ENCODE peak calls at places on chromosomes 6 and 20, in six cellular contexts. K, D, M, E, O and U are unnamed samples.

GRCh38 chr20:25483431-25484132 is 76.1 kb downstream of the GINS1 start:
- DNase-seq in D (no peak), M (no peak), E (no peak), K (no peak), O (no peak), U (no peak)

GRCh38 chr6:55868910-55869479 is 6.4 kb downstream of the BMP5 start:
- DNase-seq in K (no peak), M (no peak), E (no peak), D (no peak), O (peak; percentile 9), U (no peak)

GRCh38 chr6:147506704-147507114 is 1.8 kb upstream of the SAMD5 start:
- DNase-seq in E (peak; percentile 91), D (no peak), O (peak; percentile 76), M (peak; percentile 81), K (peak; percentile 68), U (peak; percentile 76)

GRCh38 chr20:10040070-10040970 is 5.5 kb downstream of the ANKEF1 start:
- DNase-seq in O (peak; percentile 80), D (peak; percentile 42), K (no peak), E (no peak), M (no peak), U (no peak)

GRCh38 chr6:99253271-99253670 is 96.2 kb downstream of the FAXC start:
- DNase-seq in E (no peak), O (no peak), K (no peak), D (no peak), M (no peak), U (no peak)

GRCh38 chr20:51463560-51463959 is 79.0 kb downstream of the NFATC2 start:
- DNase-seq in D (no peak), O (no peak), M (no peak), E (no peak), K (no peak), U (no peak)

GRCh38 chr6:82072113-82072512 is 175.4 kb downstream of the IBTK start:
- DNase-seq in D (no peak), E (no peak), K (no peak), M (no peak), O (no peak), U (no peak)

GRCh38 chr20:63598479-63599395 is 24.7 kb upstream of the HELZ2 start:
- DNase-seq in K (no peak), O (no peak), E (no peak), M (no peak), D (no peak), U (no peak)

GRCh38 chr6:149484733-149485700 is at the start of gene ZC3H12D:
- DNase-seq in M (no peak), E (no peak), D (peak; percentile 75), O (peak; percentile 17), K (peak; percentile 83), U (peak; percentile 68)

GRCh38 chr6:114024746-114025145 is 53.8 kb upstream of the HDAC2 start:
- DNase-seq in K (no peak), M (no peak), E (no peak), O (no peak), D (no peak), U (no peak)

GRCh38 chr6:132725947-132726607 is 12.2 kb upstream of the VNN1 start:
- DNase-seq in K (no peak), E (no peak), M (no peak), O (no peak), D (no peak), U (no peak)

GRCh38 chr6:145850671-145851070 is 36.1 kb upstream of the FBXO30 start:
- DNase-seq in M (no peak), D (no peak), O (no peak), E (no peak), K (no peak), U (no peak)

GRCh38 chr6:166346995-166347394 is 4.7 kb upstream of the SFT2D1 start:
- DNase-seq in O (no peak), M (no peak), E (no peak), D (no peak), K (no peak), U (no peak)

GRCh38 chr20:37194616-37195015 is 15.3 kb upstream of the MROH8 start:
- DNase-seq in E (no peak), O (no peak), K (no peak), D (no peak), M (no peak), U (no peak)

GRCh38 chr6:82690283-82690682 is 326.7 kb downstream of the TPBG start:
- DNase-seq in K (no peak), E (no peak), O (no peak), M (no peak), D (no peak), U (no peak)

GRCh38 chr6:152816055-152816454 is 65.5 kb downstream of the VIP start:
- DNase-seq in K (no peak), M (no peak), D (no peak), O (no peak), E (no peak), U (no peak)

GRCh38 chr20:23880426-23880825 is 878 bp upstream of the CST5 start:
- DNase-seq in E (no peak), O (no peak), K (no peak), D (no peak), M (no peak), U (no peak)

GRCh38 chr6:144150673-144151009 is 324 bp downstream of the STX11 start:
- DNase-seq in M (no peak), O (peak; percentile 14), K (no peak), E (no peak), D (no peak), U (no peak)

GRCh38 chr6:156651438-156651837 is 125.7 kb upstream of the ARID1B start:
- DNase-seq in K (no peak), M (no peak), O (no peak), E (no peak), D (no peak), U (no peak)

GRCh38 chr20:33673411-33674293 is 576 bp downstream of the NECAB3 start:
- DNase-seq in O (no peak), M (no peak), K (peak; percentile 63), E (no peak), D (no peak), U (peak; percentile 68)

GRCh38 chr20:33676121-33676520 is 1.9 kb upstream of the NECAB3 start:
- DNase-seq in K (no peak), D (no peak), M (no peak), E (no peak), O (no peak), U (peak; percentile 67)

GRCh38 chr20:33675127-33675954 is 1.1 kb upstream of the NECAB3 start:
- DNase-seq in E (no peak), M (no peak), O (no peak), K (no peak), D (no peak), U (peak; percentile 86)

GRCh38 chr20:33673115-33673410 is 1.2 kb downstream of the NECAB3 start:
- DNase-seq in M (no peak), E (no peak), O (no peak), D (no peak), K (no peak), U (no peak)

DNA sequence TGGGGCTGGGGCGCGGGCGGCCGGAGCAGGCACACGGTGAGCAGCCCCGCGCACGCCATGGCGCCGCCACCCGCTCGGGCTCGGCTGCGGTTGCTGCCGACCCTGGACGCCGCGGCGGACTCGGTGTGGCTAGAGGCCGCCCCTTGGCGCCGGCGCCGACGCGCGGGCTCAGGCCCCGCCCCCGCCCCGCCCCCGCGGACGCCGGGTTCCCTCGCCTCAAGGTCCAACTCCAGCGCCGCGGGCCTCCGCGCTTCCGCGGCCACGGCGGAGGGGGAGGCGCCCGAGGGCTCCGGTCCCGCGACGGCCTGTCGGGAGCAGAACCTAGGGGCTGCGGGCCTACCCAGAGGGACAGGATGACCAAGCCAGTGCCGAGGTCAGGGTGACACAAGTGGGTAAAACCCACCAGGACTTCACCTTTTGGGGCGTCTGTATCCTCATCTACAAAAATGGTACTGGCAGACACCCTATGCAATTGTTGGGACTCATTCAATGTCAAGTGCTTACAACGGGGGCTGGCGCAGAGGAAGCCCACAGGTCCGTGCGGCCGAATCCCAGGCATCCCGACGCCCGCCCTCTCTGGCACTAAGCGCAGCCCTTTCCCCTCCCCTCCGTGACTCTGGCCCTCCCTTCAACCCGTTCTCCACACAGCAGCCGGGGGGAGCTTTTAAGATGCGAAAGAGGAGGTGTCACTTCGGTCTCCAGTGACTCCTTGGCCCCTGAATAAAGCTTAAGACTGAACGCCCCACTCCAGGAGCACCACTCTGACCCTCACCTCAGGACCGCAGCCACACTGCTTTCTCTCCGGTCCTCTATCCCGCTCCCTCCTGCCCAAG is at the start of gene NECAB3:
- DNase-seq in M (peak; percentile 81), K (peak; percentile 91), D (no peak), O (peak; percentile 67), E (peak; percentile 87), U (peak; percentile 94)
- TF ChIP-seq CTCF in M (no peak), K (no peak), D (no peak), O (no peak), E (no peak), U (no peak)

GRCh38 chr6:66662196-66662595 is 955.2 kb upstream of the EYS start:
- DNase-seq in M (no peak), O (peak; percentile 32), E (no peak), K (no peak), D (no peak), U (no peak)
- TF ChIP-seq CTCF in M (peak; percentile 69), O (peak; percentile 61), E (peak; percentile 43), K (no peak), D (no peak), U (no peak)

DNA sequence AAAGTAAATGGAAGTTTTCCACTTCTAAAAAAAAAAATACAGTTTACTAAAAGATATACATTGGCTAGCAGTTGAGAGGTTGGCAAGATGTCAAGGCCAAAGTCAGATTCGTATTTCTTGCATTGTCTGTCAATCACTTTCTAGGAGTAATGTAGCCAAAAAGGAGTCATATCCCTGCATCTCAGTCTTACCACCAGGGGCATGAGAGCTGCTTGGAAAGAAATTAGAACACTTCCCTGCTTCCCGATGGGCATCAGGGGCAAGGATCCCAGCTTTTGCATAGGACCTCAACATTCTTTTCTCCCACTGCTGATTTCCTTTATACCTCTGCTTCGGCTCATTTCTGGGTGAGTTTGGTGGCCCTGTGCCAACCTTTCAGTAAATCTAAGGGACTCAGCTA is 581.0 kb upstream of the MAP3K7 start:
- DNase-seq in E (no peak), O (peak; percentile 48), D (no peak), M (no peak), K (no peak), U (no peak)
- TF ChIP-seq CTCF in E (peak; percentile 18), O (peak; percentile 7), D (no peak), M (peak; percentile 56), K (peak; percentile 30), U (no peak)

DNA sequence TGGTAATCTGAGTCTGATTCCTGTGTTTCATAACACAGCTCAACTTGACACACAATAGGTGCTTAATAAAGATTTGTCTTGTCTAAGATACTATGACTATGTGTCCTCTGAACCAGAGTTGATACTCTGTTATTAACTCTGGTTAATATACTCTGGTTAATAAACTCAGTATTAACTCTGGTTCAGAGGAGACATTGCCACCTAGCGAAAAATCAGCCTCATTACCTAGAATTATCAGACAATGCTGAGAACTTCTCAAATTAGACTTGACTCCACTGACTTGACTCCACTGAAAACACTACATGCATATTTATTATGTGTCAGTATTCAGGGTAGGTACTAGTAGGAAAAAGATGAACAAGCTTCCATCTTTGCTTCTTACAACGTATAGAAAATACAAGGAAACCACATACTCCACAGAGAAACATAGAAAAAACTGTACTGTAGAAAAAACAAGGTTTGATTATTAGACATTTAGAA is 73.9 kb downstream of the AHI1 start:
- DNase-seq in M (no peak), K (no peak), E (no peak), D (peak; percentile 9), O (peak; percentile 46), U (no peak)
- TF ChIP-seq CTCF in M (peak; percentile 82), K (peak; percentile 58), E (peak; percentile 77), D (peak; percentile 58), O (peak; percentile 70), U (peak; percentile 58)